ENCODE peak calls at places on chromosomes 11 and 22, in eight cellular contexts. One of them, this sample, is unnamed.

GRCh38 chr11:11486002-11486401 is 133.0 kb upstream of the CSNK2A3 start:
- DNase-seq in GM20000: no peak
- DNase-seq in HS-5: no peak
- DNase-seq in T-cell: no peak
- DNase-seq in stimulated activated CD4-positive, alpha-beta T cell treated with anti-CD3 and anti-CD28 coated beads, Interleukin-2, amount 100 ng/mL, for 48 hours: no peak
- DNase-seq in stimulated activated CD8-positive, alpha-beta memory T cell treated with anti-CD3 and anti-CD28 coated beads, Interleukin-4, amount 100 ng/mL, for 24 hours: no peak
- DNase-seq in adrenal gland: no peak
- DNase-seq in progenitor cell of endocrine pancreas: no peak
- DNase-seq in this sample: no peak

GRCh38 chr11:63829823-63830489 is 9.0 kb upstream of the MARK2 start:
- DNase-seq in GM20000: no peak
- DNase-seq in HS-5: no peak
- DNase-seq in T-cell: no peak
- DNase-seq in stimulated activated CD4-positive, alpha-beta T cell treated with anti-CD3 and anti-CD28 coated beads, Interleukin-2, amount 100 ng/mL, for 48 hours: no peak
- DNase-seq in stimulated activated CD8-positive, alpha-beta memory T cell treated with anti-CD3 and anti-CD28 coated beads, Interleukin-4, amount 100 ng/mL, for 24 hours: no peak
- DNase-seq in adrenal gland: no peak
- DNase-seq in progenitor cell of endocrine pancreas: no peak
- DNase-seq in this sample: no peak

GRCh38 chr11:132620423-132620822 is 911.9 kb downstream of the OPCML start:
- DNase-seq in GM20000: no peak
- DNase-seq in HS-5: no peak
- DNase-seq in T-cell: no peak
- DNase-seq in stimulated activated CD4-positive, alpha-beta T cell treated with anti-CD3 and anti-CD28 coated beads, Interleukin-2, amount 100 ng/mL, for 48 hours: no peak
- DNase-seq in stimulated activated CD8-positive, alpha-beta memory T cell treated with anti-CD3 and anti-CD28 coated beads, Interleukin-4, amount 100 ng/mL, for 24 hours: no peak
- DNase-seq in adrenal gland: no peak
- DNase-seq in progenitor cell of endocrine pancreas: no peak
- DNase-seq in this sample: no peak

GRCh38 chr11:114176321-114176720 is 116.8 kb downstream of the ZBTB16 start:
- DNase-seq in GM20000: no peak
- DNase-seq in HS-5: no peak
- DNase-seq in T-cell: no peak
- DNase-seq in stimulated activated CD4-positive, alpha-beta T cell treated with anti-CD3 and anti-CD28 coated beads, Interleukin-2, amount 100 ng/mL, for 48 hours: no peak
- DNase-seq in stimulated activated CD8-positive, alpha-beta memory T cell treated with anti-CD3 and anti-CD28 coated beads, Interleukin-4, amount 100 ng/mL, for 24 hours: no peak
- DNase-seq in adrenal gland: no peak
- DNase-seq in progenitor cell of endocrine pancreas: no peak
- DNase-seq in this sample: no peak

GRCh38 chr11:117950320-117950719 is 21.1 kb upstream of the TMPRSS13 start:
- DNase-seq in GM20000: peak
- DNase-seq in HS-5: no peak
- DNase-seq in T-cell: peak
- DNase-seq in stimulated activated CD4-positive, alpha-beta T cell treated with anti-CD3 and anti-CD28 coated beads, Interleukin-2, amount 100 ng/mL, for 48 hours: no peak
- DNase-seq in stimulated activated CD8-positive, alpha-beta memory T cell treated with anti-CD3 and anti-CD28 coated beads, Interleukin-4, amount 100 ng/mL, for 24 hours: peak
- DNase-seq in adrenal gland: no peak
- DNase-seq in progenitor cell of endocrine pancreas: no peak
- DNase-seq in this sample: no peak

GRCh38 chr22:46072981-46073682 is 77.2 kb upstream of the PPARA start:
- DNase-seq in GM20000: no peak
- DNase-seq in HS-5: no peak
- DNase-seq in T-cell: no peak
- DNase-seq in stimulated activated CD4-positive, alpha-beta T cell treated with anti-CD3 and anti-CD28 coated beads, Interleukin-2, amount 100 ng/mL, for 48 hours: no peak
- DNase-seq in stimulated activated CD8-positive, alpha-beta memory T cell treated with anti-CD3 and anti-CD28 coated beads, Interleukin-4, amount 100 ng/mL, for 24 hours: no peak
- DNase-seq in adrenal gland: peak
- DNase-seq in progenitor cell of endocrine pancreas: no peak
- DNase-seq in this sample: peak

GRCh38 chr11:68479390-68479789 is 18.8 kb downstream of the PPP6R3 start:
- DNase-seq in GM20000: no peak
- DNase-seq in HS-5: no peak
- DNase-seq in T-cell: no peak
- DNase-seq in stimulated activated CD4-positive, alpha-beta T cell treated with anti-CD3 and anti-CD28 coated beads, Interleukin-2, amount 100 ng/mL, for 48 hours: no peak
- DNase-seq in stimulated activated CD8-positive, alpha-beta memory T cell treated with anti-CD3 and anti-CD28 coated beads, Interleukin-4, amount 100 ng/mL, for 24 hours: no peak
- DNase-seq in adrenal gland: no peak
- DNase-seq in progenitor cell of endocrine pancreas: no peak
- DNase-seq in this sample: no peak

GRCh38 chr11:126267650-126268049 is 1.0 kb downstream of the SRPRA start:
- DNase-seq in GM20000: no peak
- DNase-seq in HS-5: no peak
- DNase-seq in T-cell: no peak
- DNase-seq in stimulated activated CD4-positive, alpha-beta T cell treated with anti-CD3 and anti-CD28 coated beads, Interleukin-2, amount 100 ng/mL, for 48 hours: no peak
- DNase-seq in stimulated activated CD8-positive, alpha-beta memory T cell treated with anti-CD3 and anti-CD28 coated beads, Interleukin-4, amount 100 ng/mL, for 24 hours: no peak
- DNase-seq in adrenal gland: peak
- DNase-seq in progenitor cell of endocrine pancreas: no peak
- DNase-seq in this sample: no peak

GRCh38 chr22:29310863-29311339 is 4.5 kb downstream of the GAS2L1 start:
- DNase-seq in GM20000: peak
- DNase-seq in HS-5: peak
- DNase-seq in T-cell: peak
- DNase-seq in stimulated activated CD4-positive, alpha-beta T cell treated with anti-CD3 and anti-CD28 coated beads, Interleukin-2, amount 100 ng/mL, for 48 hours: peak
- DNase-seq in stimulated activated CD8-positive, alpha-beta memory T cell treated with anti-CD3 and anti-CD28 coated beads, Interleukin-4, amount 100 ng/mL, for 24 hours: peak
- DNase-seq in adrenal gland: peak
- DNase-seq in progenitor cell of endocrine pancreas: no peak
- DNase-seq in this sample: peak

GRCh38 chr11:126262216-126262615 is 6.5 kb downstream of the SRPRA start:
- DNase-seq in GM20000: no peak
- DNase-seq in HS-5: no peak
- DNase-seq in T-cell: no peak
- DNase-seq in stimulated activated CD4-positive, alpha-beta T cell treated with anti-CD3 and anti-CD28 coated beads, Interleukin-2, amount 100 ng/mL, for 48 hours: no peak
- DNase-seq in stimulated activated CD8-positive, alpha-beta memory T cell treated with anti-CD3 and anti-CD28 coated beads, Interleukin-4, amount 100 ng/mL, for 24 hours: no peak
- DNase-seq in adrenal gland: no peak
- DNase-seq in progenitor cell of endocrine pancreas: no peak
- DNase-seq in this sample: no peak

GRCh38 chr11:12076840-12077534 is 33.4 kb upstream of the MICAL2 start:
- DNase-seq in GM20000: no peak
- DNase-seq in HS-5: no peak
- DNase-seq in T-cell: no peak
- DNase-seq in stimulated activated CD4-positive, alpha-beta T cell treated with anti-CD3 and anti-CD28 coated beads, Interleukin-2, amount 100 ng/mL, for 48 hours: no peak
- DNase-seq in stimulated activated CD8-positive, alpha-beta memory T cell treated with anti-CD3 and anti-CD28 coated beads, Interleukin-4, amount 100 ng/mL, for 24 hours: no peak
- DNase-seq in adrenal gland: no peak
- DNase-seq in progenitor cell of endocrine pancreas: no peak
- DNase-seq in this sample: no peak

GRCh38 chr11:127074151-127074761 is 73.7 kb upstream of the KIRREL3 start:
- DNase-seq in GM20000: peak
- DNase-seq in HS-5: peak
- DNase-seq in T-cell: no peak
- DNase-seq in stimulated activated CD4-positive, alpha-beta T cell treated with anti-CD3 and anti-CD28 coated beads, Interleukin-2, amount 100 ng/mL, for 48 hours: no peak
- DNase-seq in stimulated activated CD8-positive, alpha-beta memory T cell treated with anti-CD3 and anti-CD28 coated beads, Interleukin-4, amount 100 ng/mL, for 24 hours: no peak
- DNase-seq in adrenal gland: no peak
- DNase-seq in progenitor cell of endocrine pancreas: no peak
- DNase-seq in this sample: no peak

GRCh38 chr11:66951135-66951534 is 7.0 kb downstream of the PC start:
- DNase-seq in GM20000: peak
- DNase-seq in HS-5: no peak
- DNase-seq in T-cell: no peak
- DNase-seq in stimulated activated CD4-positive, alpha-beta T cell treated with anti-CD3 and anti-CD28 coated beads, Interleukin-2, amount 100 ng/mL, for 48 hours: no peak
- DNase-seq in stimulated activated CD8-positive, alpha-beta memory T cell treated with anti-CD3 and anti-CD28 coated beads, Interleukin-4, amount 100 ng/mL, for 24 hours: no peak
- DNase-seq in adrenal gland: no peak
- DNase-seq in progenitor cell of endocrine pancreas: no peak
- DNase-seq in this sample: no peak

GRCh38 chr11:68503792-68504191 is 43.2 kb downstream of the PPP6R3 start:
- DNase-seq in GM20000: no peak
- DNase-seq in HS-5: no peak
- DNase-seq in T-cell: no peak
- DNase-seq in stimulated activated CD4-positive, alpha-beta T cell treated with anti-CD3 and anti-CD28 coated beads, Interleukin-2, amount 100 ng/mL, for 48 hours: no peak
- DNase-seq in stimulated activated CD8-positive, alpha-beta memory T cell treated with anti-CD3 and anti-CD28 coated beads, Interleukin-4, amount 100 ng/mL, for 24 hours: no peak
- DNase-seq in adrenal gland: no peak
- DNase-seq in progenitor cell of endocrine pancreas: no peak
- DNase-seq in this sample: no peak

GRCh38 chr11:123719452-123719851 is 22.0 kb downstream of the ZNF202 start:
- DNase-seq in GM20000: no peak
- DNase-seq in HS-5: peak
- DNase-seq in T-cell: no peak
- DNase-seq in stimulated activated CD4-positive, alpha-beta T cell treated with anti-CD3 and anti-CD28 coated beads, Interleukin-2, amount 100 ng/mL, for 48 hours: no peak
- DNase-seq in stimulated activated CD8-positive, alpha-beta memory T cell treated with anti-CD3 and anti-CD28 coated beads, Interleukin-4, amount 100 ng/mL, for 24 hours: no peak
- DNase-seq in adrenal gland: no peak
- DNase-seq in progenitor cell of endocrine pancreas: no peak
- DNase-seq in this sample: no peak

GRCh38 chr11:64489831-64490441 is 101.1 kb upstream of the SLC22A12 start:
- DNase-seq in GM20000: peak
- DNase-seq in HS-5: no peak
- DNase-seq in T-cell: peak
- DNase-seq in stimulated activated CD4-positive, alpha-beta T cell treated with anti-CD3 and anti-CD28 coated beads, Interleukin-2, amount 100 ng/mL, for 48 hours: peak
- DNase-seq in stimulated activated CD8-positive, alpha-beta memory T cell treated with anti-CD3 and anti-CD28 coated beads, Interleukin-4, amount 100 ng/mL, for 24 hours: peak
- DNase-seq in adrenal gland: peak
- DNase-seq in progenitor cell of endocrine pancreas: peak
- DNase-seq in this sample: no peak

GRCh38 chr22:32354360-32355351 is 3.0 kb upstream of the RFPL3 start:
- DNase-seq in GM20000: no peak
- DNase-seq in HS-5: peak
- DNase-seq in T-cell: no peak
- DNase-seq in stimulated activated CD4-positive, alpha-beta T cell treated with anti-CD3 and anti-CD28 coated beads, Interleukin-2, amount 100 ng/mL, for 48 hours: no peak
- DNase-seq in stimulated activated CD8-positive, alpha-beta memory T cell treated with anti-CD3 and anti-CD28 coated beads, Interleukin-4, amount 100 ng/mL, for 24 hours: no peak
- DNase-seq in adrenal gland: no peak
- DNase-seq in progenitor cell of endocrine pancreas: no peak
- DNase-seq in this sample: no peak

GRCh38 chr22:39431821-39432251 is 25.0 kb upstream of the MGAT3 start:
- DNase-seq in GM20000: no peak
- DNase-seq in HS-5: no peak
- DNase-seq in T-cell: no peak
- DNase-seq in stimulated activated CD4-positive, alpha-beta T cell treated with anti-CD3 and anti-CD28 coated beads, Interleukin-2, amount 100 ng/mL, for 48 hours: no peak
- DNase-seq in stimulated activated CD8-positive, alpha-beta memory T cell treated with anti-CD3 and anti-CD28 coated beads, Interleukin-4, amount 100 ng/mL, for 24 hours: no peak
- DNase-seq in adrenal gland: peak
- DNase-seq in progenitor cell of endocrine pancreas: no peak
- DNase-seq in this sample: no peak

This sample was measured in cardiac septum.